ENCODE peak calls at places on chromosomes 1 and 21, in eight cellular contexts. One of them, this sample, is unnamed.
A peak's percentile ranks its signal among the peaks of the same experiment; 100 is the strongest.

GRCh38 chr1:10168912-10169514 is 41.4 kb upstream of the KIF1B start:
- DNase-seq in mesendoderm: no peak
- DNase-seq in aorta: no peak
- DNase-seq in PC-3: no peak
- DNase-seq in hepatocyte: no peak
- DNase-seq in CD8-positive, alpha-beta memory T cell: no peak
- DNase-seq in A549: no peak
- DNase-seq in heart left ventricle: no peak
- DNase-seq in this sample: no peak

GRCh38 chr1:43543567-43543966 is 12.9 kb downstream of the PTPRF start:
- DNase-seq in mesendoderm: no peak
- DNase-seq in aorta: no peak
- DNase-seq in PC-3: no peak
- DNase-seq in hepatocyte: no peak
- DNase-seq in CD8-positive, alpha-beta memory T cell: no peak
- DNase-seq in A549: no peak
- DNase-seq in heart left ventricle: no peak
- DNase-seq in this sample: no peak

GRCh38 chr21:32256873-32257620 is 21.8 kb downstream of the MIS18A start:
- DNase-seq in mesendoderm: peak; percentile 21
- DNase-seq in aorta: peak; percentile 82
- DNase-seq in PC-3: peak; percentile 65
- DNase-seq in hepatocyte: peak; percentile 88
- DNase-seq in CD8-positive, alpha-beta memory T cell: no peak
- DNase-seq in A549: peak; percentile 18
- DNase-seq in heart left ventricle: peak; percentile 52
- DNase-seq in this sample: peak; percentile 90

GRCh38 chr1:109877320-109877771 is 33.3 kb upstream of the CSF1 start:
- DNase-seq in mesendoderm: peak; percentile 98
- DNase-seq in aorta: peak; percentile 86
- DNase-seq in PC-3: no peak
- DNase-seq in hepatocyte: peak; percentile 85
- DNase-seq in CD8-positive, alpha-beta memory T cell: no peak
- DNase-seq in A549: peak; percentile 50
- DNase-seq in heart left ventricle: peak; percentile 65
- DNase-seq in this sample: peak; percentile 38

GRCh38 chr1:51600954-51601353 is 15.9 kb upstream of the OSBPL9 start:
- DNase-seq in mesendoderm: no peak
- DNase-seq in aorta: no peak
- DNase-seq in PC-3: no peak
- DNase-seq in hepatocyte: no peak
- DNase-seq in CD8-positive, alpha-beta memory T cell: no peak
- DNase-seq in A549: no peak
- DNase-seq in heart left ventricle: no peak
- DNase-seq in this sample: no peak

GRCh38 chr1:241411056-241411775 is 54.2 kb upstream of the RGS7 start:
- DNase-seq in mesendoderm: no peak
- DNase-seq in aorta: no peak
- DNase-seq in PC-3: peak; percentile 31
- DNase-seq in hepatocyte: no peak
- DNase-seq in CD8-positive, alpha-beta memory T cell: no peak
- DNase-seq in A549: no peak
- DNase-seq in heart left ventricle: no peak
- DNase-seq in this sample: no peak

GRCh38 chr1:204077979-204078696 is 5.2 kb downstream of the SOX13 start:
- DNase-seq in mesendoderm: peak; percentile 92
- DNase-seq in aorta: no peak
- DNase-seq in PC-3: no peak
- DNase-seq in hepatocyte: peak; percentile 47
- DNase-seq in CD8-positive, alpha-beta memory T cell: no peak
- DNase-seq in A549: no peak
- DNase-seq in heart left ventricle: no peak
- DNase-seq in this sample: peak; percentile 97

GRCh38 chr1:215081566-215082531 is 688 bp upstream of the KCNK2 start:
- DNase-seq in mesendoderm: peak; percentile 8
- DNase-seq in aorta: no peak
- DNase-seq in PC-3: no peak
- DNase-seq in hepatocyte: peak; percentile 4
- DNase-seq in CD8-positive, alpha-beta memory T cell: no peak
- DNase-seq in A549: no peak
- DNase-seq in heart left ventricle: no peak
- DNase-seq in this sample: no peak

GRCh38 chr1:91696321-91696720 is 189.6 kb downstream of the TGFBR3 start:
- DNase-seq in mesendoderm: no peak
- DNase-seq in aorta: no peak
- DNase-seq in PC-3: no peak
- DNase-seq in hepatocyte: no peak
- DNase-seq in CD8-positive, alpha-beta memory T cell: no peak
- DNase-seq in A549: no peak
- DNase-seq in heart left ventricle: no peak
- DNase-seq in this sample: no peak

GRCh38 chr1:21149430-21149861 is 27.3 kb downstream of the EIF4G3 start:
- DNase-seq in mesendoderm: peak; percentile 78
- DNase-seq in aorta: no peak
- DNase-seq in PC-3: peak; percentile 74
- DNase-seq in hepatocyte: peak; percentile 30
- DNase-seq in CD8-positive, alpha-beta memory T cell: no peak
- DNase-seq in A549: peak; percentile 48
- DNase-seq in heart left ventricle: peak; percentile 34
- DNase-seq in this sample: no peak

GRCh38 chr1:160096491-160097116 is 1.8 kb downstream of the IGSF8 start:
- DNase-seq in mesendoderm: peak; percentile 86
- DNase-seq in aorta: peak; percentile 56
- DNase-seq in PC-3: peak; percentile 77
- DNase-seq in hepatocyte: peak; percentile 51
- DNase-seq in CD8-positive, alpha-beta memory T cell: no peak
- DNase-seq in A549: no peak
- DNase-seq in heart left ventricle: no peak
- DNase-seq in this sample: no peak

DNA sequence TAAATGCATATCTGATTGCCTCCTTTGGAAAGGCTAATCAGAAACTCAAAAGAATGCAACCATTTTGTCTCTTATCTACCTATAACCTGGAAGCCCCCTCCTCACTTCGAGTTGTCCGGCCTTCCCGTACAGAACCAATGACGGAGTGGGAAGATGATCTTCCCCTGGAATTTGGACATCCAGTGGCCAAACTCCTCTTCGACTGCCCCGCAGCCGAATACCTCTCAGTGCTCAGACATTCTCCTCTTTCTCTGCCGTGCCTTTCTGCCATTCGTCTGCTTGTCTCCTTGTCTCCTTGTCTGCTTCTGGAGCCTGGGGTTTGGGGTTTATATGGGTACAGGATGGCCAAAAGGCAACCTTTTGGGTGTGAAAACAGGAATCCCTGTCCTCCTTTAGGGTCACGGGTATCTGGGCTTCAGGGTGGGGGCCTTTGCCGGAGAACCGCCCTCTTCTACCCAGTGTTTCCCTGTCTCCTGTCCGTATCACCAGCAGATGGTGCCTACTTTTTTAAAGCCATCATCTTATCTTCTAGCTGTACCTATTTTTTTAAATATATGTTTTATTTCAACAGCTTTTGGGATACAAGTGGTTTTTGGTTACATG is 35.9 kb upstream of the RAB4A start:
- DNase-seq in mesendoderm: no peak
- DNase-seq in aorta: no peak
- DNase-seq in PC-3: no peak
- DNase-seq in hepatocyte: no peak
- DNase-seq in CD8-positive, alpha-beta memory T cell: no peak
- DNase-seq in A549: no peak
- DNase-seq in heart left ventricle: no peak
- DNase-seq in this sample: no peak
- H3K27ac ChIP-seq in mesendoderm: no peak overlapping the region
- H3K27ac ChIP-seq in aorta: no peak overlapping the region
- H3K27ac ChIP-seq in PC-3: no peak overlapping the region
- H3K27ac ChIP-seq in hepatocyte: no peak overlapping the region
- H3K27ac ChIP-seq in CD8-positive, alpha-beta memory T cell: no peak overlapping the region
- H3K27ac ChIP-seq in A549: no peak overlapping the region
- H3K27ac ChIP-seq in heart left ventricle: no peak overlapping the region
- H3K27ac ChIP-seq in this sample: no peak overlapping the region

GRCh38 chr1:89042491-89042890 is 19.8 kb upstream of the GBP3 start:
- DNase-seq in mesendoderm: no peak
- DNase-seq in aorta: peak; percentile 58
- DNase-seq in PC-3: no peak
- DNase-seq in hepatocyte: no peak
- DNase-seq in CD8-positive, alpha-beta memory T cell: no peak
- DNase-seq in A549: no peak
- DNase-seq in heart left ventricle: no peak
- DNase-seq in this sample: no peak

GRCh38 chr1:89043940-89044339 is 21.1 kb downstream of the GBP1 start:
- DNase-seq in mesendoderm: no peak
- DNase-seq in aorta: no peak
- DNase-seq in PC-3: no peak
- DNase-seq in hepatocyte: no peak
- DNase-seq in CD8-positive, alpha-beta memory T cell: no peak
- DNase-seq in A549: no peak
- DNase-seq in heart left ventricle: no peak
- DNase-seq in this sample: no peak

GRCh38 chr1:89040315-89040626 is 17.6 kb upstream of the GBP3 start:
- DNase-seq in mesendoderm: no peak
- DNase-seq in aorta: no peak
- DNase-seq in PC-3: no peak
- DNase-seq in hepatocyte: no peak
- DNase-seq in CD8-positive, alpha-beta memory T cell: no peak
- DNase-seq in A549: no peak
- DNase-seq in heart left ventricle: no peak
- DNase-seq in this sample: no peak

GRCh38 chr1:89044970-89045695 is 19.9 kb downstream of the GBP1 start:
- DNase-seq in mesendoderm: no peak
- DNase-seq in aorta: no peak
- DNase-seq in PC-3: peak; percentile 15
- DNase-seq in hepatocyte: peak; percentile 72
- DNase-seq in CD8-positive, alpha-beta memory T cell: no peak
- DNase-seq in A549: no peak
- DNase-seq in heart left ventricle: no peak
- DNase-seq in this sample: no peak

DNA sequence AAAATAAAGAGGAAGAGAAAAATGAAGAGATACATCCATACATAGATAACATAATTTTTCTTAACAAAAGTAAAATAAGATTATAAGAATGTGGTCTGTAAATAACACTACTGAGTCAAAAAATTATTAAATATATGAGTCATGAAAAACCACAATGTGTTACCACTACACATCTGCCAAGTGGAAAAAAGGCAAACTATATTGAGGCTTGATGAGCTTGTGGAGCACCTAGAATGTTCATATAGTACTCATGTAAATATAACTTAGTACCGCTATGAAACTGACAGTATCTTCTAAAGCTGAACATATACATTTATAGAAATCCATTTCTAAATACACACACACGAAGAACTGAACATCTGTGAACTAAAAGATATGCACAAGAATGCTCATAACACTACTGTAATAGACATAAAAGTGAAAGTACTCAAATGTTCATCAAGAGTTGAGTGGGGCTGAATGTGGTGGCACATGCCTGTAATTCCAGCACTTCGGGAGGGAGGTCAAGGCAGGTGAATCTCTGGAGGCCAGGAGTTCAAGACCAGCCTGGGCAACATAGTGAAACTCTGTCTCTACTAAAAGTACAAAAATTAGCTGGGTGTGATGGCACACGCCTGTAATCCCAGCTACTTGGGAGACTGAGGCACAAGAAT is 18.5 kb upstream of the GBP3 start:
- DNase-seq in mesendoderm: no peak
- DNase-seq in aorta: no peak
- DNase-seq in PC-3: peak; percentile 90
- DNase-seq in hepatocyte: no peak
- DNase-seq in CD8-positive, alpha-beta memory T cell: no peak
- DNase-seq in A549: no peak
- DNase-seq in heart left ventricle: no peak
- DNase-seq in this sample: no peak
- H3K4me3 ChIP-seq in mesendoderm: no peak overlapping the region
- H3K4me3 ChIP-seq in aorta: no peak overlapping the region
- H3K4me3 ChIP-seq in PC-3: peak overlapping the region; percentile 45
- H3K4me3 ChIP-seq in hepatocyte: no peak overlapping the region
- H3K4me3 ChIP-seq in CD8-positive, alpha-beta memory T cell: no peak overlapping the region
- H3K4me3 ChIP-seq in A549: no peak overlapping the region
- H3K4me3 ChIP-seq in heart left ventricle: no peak overlapping the region
- H3K4me3 ChIP-seq in this sample: no peak overlapping the region

DNA sequence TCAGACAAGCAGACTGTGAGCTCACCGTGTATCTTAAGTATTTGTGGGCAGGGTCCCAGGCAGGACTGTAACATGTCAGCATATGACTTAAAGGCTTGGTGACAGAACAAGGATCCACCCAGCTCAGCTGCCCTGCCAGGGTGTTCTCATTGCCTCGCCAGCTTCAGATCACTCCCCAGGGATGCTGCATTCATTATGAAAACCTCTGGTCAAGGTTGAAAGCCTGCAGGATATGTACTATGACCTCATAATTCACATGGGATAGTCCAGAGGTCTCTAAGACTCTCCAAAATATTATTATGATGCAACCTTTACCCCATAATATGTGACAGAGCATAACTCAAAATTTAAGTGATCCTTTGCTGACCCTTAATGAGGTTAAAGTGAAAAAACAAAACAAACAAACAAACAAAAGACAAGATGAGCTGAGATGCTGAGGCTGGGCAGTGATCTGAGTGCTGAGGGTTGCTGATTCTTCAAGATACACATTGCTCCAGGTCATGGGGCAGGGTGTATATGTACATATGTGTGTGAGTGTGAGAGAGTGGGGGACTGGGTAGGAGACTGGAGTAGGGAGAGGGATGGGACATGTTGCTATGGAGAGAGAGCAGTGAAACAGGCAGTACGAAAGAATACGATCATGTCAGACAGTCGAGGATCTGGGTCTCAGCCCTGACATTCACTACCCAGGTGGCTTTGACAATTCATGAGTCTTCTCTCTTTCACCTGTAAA is 98.8 kb upstream of the DUSP10 start:
- DNase-seq in mesendoderm: no peak
- DNase-seq in aorta: no peak
- DNase-seq in PC-3: no peak
- DNase-seq in hepatocyte: no peak
- DNase-seq in CD8-positive, alpha-beta memory T cell: no peak
- DNase-seq in A549: no peak
- DNase-seq in heart left ventricle: no peak
- DNase-seq in this sample: peak; percentile 17
- H3K27ac ChIP-seq in mesendoderm: no peak overlapping the region
- H3K27ac ChIP-seq in aorta: no peak overlapping the region
- H3K27ac ChIP-seq in PC-3: peak overlapping the region; percentile 80
- H3K27ac ChIP-seq in hepatocyte: peak overlapping the region; percentile 54
- H3K27ac ChIP-seq in CD8-positive, alpha-beta memory T cell: no peak overlapping the region
- H3K27ac ChIP-seq in A549: peak overlapping the region; percentile 95
- H3K27ac ChIP-seq in heart left ventricle: peak overlapping the region; percentile 46
- H3K27ac ChIP-seq in this sample: peak overlapping the region; percentile 47

GRCh38 chr1:72535470-72535869 is 253.1 kb upstream of the NEGR1 start:
- DNase-seq in mesendoderm: no peak
- DNase-seq in aorta: no peak
- DNase-seq in PC-3: no peak
- DNase-seq in hepatocyte: no peak
- DNase-seq in CD8-positive, alpha-beta memory T cell: no peak
- DNase-seq in A549: no peak
- DNase-seq in heart left ventricle: no peak
- DNase-seq in this sample: no peak

DNA sequence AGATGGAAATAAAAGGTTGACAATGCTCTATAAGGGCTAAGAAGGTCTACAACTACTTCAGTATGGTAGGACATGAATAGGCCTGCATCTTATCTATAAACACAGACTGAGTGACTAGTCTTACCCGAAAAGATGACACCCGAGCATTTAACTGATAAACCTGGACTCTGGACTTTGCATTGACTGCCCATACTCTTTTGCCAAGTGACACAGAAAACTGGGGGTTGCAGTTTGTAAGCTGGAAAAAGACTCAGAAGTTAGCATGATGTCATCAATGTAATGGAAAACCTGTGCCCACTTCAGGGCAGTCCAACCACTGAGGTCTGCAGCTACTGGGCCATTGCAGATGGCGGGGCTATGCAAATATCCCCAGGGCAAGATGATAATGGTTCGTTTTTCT is 258.3 kb upstream of the NEGR1 start:
- DNase-seq in mesendoderm: no peak
- DNase-seq in aorta: no peak
- DNase-seq in PC-3: no peak
- DNase-seq in hepatocyte: no peak
- DNase-seq in CD8-positive, alpha-beta memory T cell: no peak
- DNase-seq in A549: no peak
- DNase-seq in heart left ventricle: no peak
- DNase-seq in this sample: no peak
- H3K4me3 ChIP-seq in mesendoderm: no peak overlapping the region
- H3K4me3 ChIP-seq in aorta: no peak overlapping the region
- H3K4me3 ChIP-seq in PC-3: no peak overlapping the region
- H3K4me3 ChIP-seq in hepatocyte: no peak overlapping the region
- H3K4me3 ChIP-seq in CD8-positive, alpha-beta memory T cell: no peak overlapping the region
- H3K4me3 ChIP-seq in A549: no peak overlapping the region
- H3K4me3 ChIP-seq in heart left ventricle: no peak overlapping the region
- H3K4me3 ChIP-seq in this sample: no peak overlapping the region

This sample was measured in SJCRH30.